ENCODE peak calls at places on chromosomes 2 and 18, in five cellular contexts. B, F, V, X and C are unnamed samples.

GRCh38 chr2:181573140-181573736 is 83.7 kb downstream of the CERKL start:
- DNase-seq in B (peak), V (no peak), X (peak), F (peak), C (no peak)

GRCh38 chr2:148013879-148014278 is 6.7 kb downstream of the ORC4 start:
- DNase-seq in X (no peak), V (no peak), F (no peak), B (no peak), C (no peak)

GRCh38 chr18:79011300-79011870 is 31.8 kb downstream of the SALL3 start:
- DNase-seq in V (no peak), X (no peak), B (no peak), F (no peak), C (no peak)

GRCh38 chr2:86610871-86611270 is 12.8 kb downstream of the RNF103 start:
- DNase-seq in B (no peak), F (no peak), V (no peak), X (no peak), C (no peak)

GRCh38 chr2:127032601-127033000 is 74.4 kb downstream of the BIN1 start:
- DNase-seq in V (no peak), X (no peak), F (peak), B (no peak), C (no peak)

GRCh38 chr2:25894135-25894830 is 16.0 kb upstream of the ASXL2 start:
- DNase-seq in B (no peak), X (no peak), F (no peak), V (peak), C (no peak)

GRCh38 chr2:170013802-170014551 is 164.0 kb upstream of the MYO3B start:
- DNase-seq in B (peak), V (no peak), F (no peak), X (peak), C (no peak)

GRCh38 chr2:223786943-223787342 is 50.4 kb downstream of the AP1S3 start:
- DNase-seq in B (no peak), F (no peak), X (no peak), V (no peak), C (no peak)

GRCh38 chr2:86073225-86073624 is 32.5 kb downstream of the POLR1A start:
- DNase-seq in V (no peak), F (no peak), X (no peak), B (no peak), C (no peak)

GRCh38 chr2:203799905-203800304 is 67.7 kb upstream of the CTLA4 start:
- DNase-seq in X (no peak), B (no peak), V (no peak), F (no peak), C (peak)

GRCh38 chr2:63665806-63666205 is 77.0 kb downstream of the MDH1 start:
- DNase-seq in V (no peak), B (no peak), F (peak), X (no peak), C (no peak)

GRCh38 chr2:15040429-15041084 is 408.0 kb downstream of the LRATD1 start:
- DNase-seq in F (no peak), X (no peak), B (no peak), V (no peak), C (no peak)

GRCh38 chr18:6660334-6660733 is 69.2 kb upstream of the ARHGAP28 start:
- DNase-seq in V (no peak), F (peak), X (no peak), B (no peak), C (no peak)

GRCh38 chr2:11976090-11976489 is 229.7 kb downstream of the LPIN1 start:
- DNase-seq in B (no peak), X (no peak), V (no peak), F (no peak), C (no peak)

GRCh38 chr18:60067426-60068210 is 167.8 kb downstream of the PMAIP1 start:
- DNase-seq in X (peak), V (no peak), F (no peak), B (peak), C (no peak)

GRCh38 chr2:163878718-163879117 is 142.9 kb upstream of the FIGN start:
- DNase-seq in X (peak), V (no peak), F (no peak), B (peak), C (no peak)

GRCh38 chr2:43054367-43054766 is 172.0 kb downstream of the ZFP36L2 start:
- DNase-seq in B (no peak), V (no peak), F (no peak), X (no peak), C (no peak)

GRCh38 chr2:235848055-235848454 is 320.1 kb downstream of the GBX2 start:
- DNase-seq in V (no peak), F (no peak), B (no peak), X (no peak), C (no peak)

GRCh38 chr2:227057060-227057459 is 106.9 kb downstream of the COL4A4 start:
- DNase-seq in B (no peak), F (no peak), X (no peak), V (no peak), C (no peak)

GRCh38 chr2:104538082-104538481 is 315.8 kb upstream of the POU3F3 start:
- DNase-seq in B (no peak), F (no peak), V (no peak), X (no peak), C (no peak)

GRCh38 chr2:45004569-45005181 is 4.6 kb downstream of the SIX2 start:
- DNase-seq in F (no peak), V (no peak), B (no peak), X (peak), C (no peak)

GRCh38 chr2:211609127-211609526 is 929.5 kb downstream of the ERBB4 start:
- DNase-seq in X (no peak), V (no peak), B (no peak), F (no peak), C (no peak)

GRCh38 chr18:3538954-3539617 is 89.1 kb downstream of the TGIF1 start:
- DNase-seq in X (no peak), V (no peak), F (peak), B (no peak), C (no peak)

GRCh38 chr18:48623468-48624220 is 84.8 kb downstream of the CTIF start:
- DNase-seq in X (no peak), B (no peak), V (no peak), F (peak), C (no peak)

GRCh38 chr2:70556608-70557007 is 3.0 kb upstream of the TGFA start:
- DNase-seq in V (no peak), B (no peak), F (no peak), X (no peak), C (no peak)

GRCh38 chr2:70553584-70554337 is at the start of gene TGFA:
- DNase-seq in F (peak), B (peak), X (peak), V (peak), C (peak)

GRCh38 chr2:70552501-70553333 is 909 bp downstream of the TGFA start:
- DNase-seq in V (no peak), F (no peak), B (peak), X (peak), C (no peak)

GRCh38 chr2:70553334-70553583 is 367 bp downstream of the TGFA start:
- DNase-seq in V (no peak), F (no peak), X (no peak), B (no peak), C (no peak)

GRCh38 chr2:70554338-70554892 is 789 bp upstream of the TGFA start:
- DNase-seq in F (no peak), B (no peak), V (no peak), X (no peak), C (no peak)
- H3K4me3 ChIP-seq in F (peak), B (peak), V (peak), X (peak), C (no peak)

GRCh38 chr2:219060821-219061791 is at the start of gene IHH:
- DNase-seq in V (no peak), X (peak), F (peak), B (no peak), C (no peak)
- H3K4me3 ChIP-seq in V (peak), X (peak), F (no peak), B (peak), C (no peak)

GRCh38 chr2:19357383-19358241 is 811 bp downstream of the OSR1 start:
- DNase-seq in V (peak), F (peak), B (no peak), X (peak), C (no peak)
- H3K4me3 ChIP-seq in V (peak), F (peak), B (peak), X (peak), C (no peak)

GRCh38 chr2:201698588-201699226 is at the start of gene MPP4:
- DNase-seq in V (no peak), X (no peak), B (no peak), F (peak), C (no peak)
- H3K4me3 ChIP-seq in V (no peak), X (no peak), B (no peak), F (peak), C (no peak)

GRCh38 chr2:96952976-96953610 is 33.3 kb downstream of the FAM178B start:
- DNase-seq in V (no peak), X (no peak), F (peak), B (no peak), C (no peak)
- H3K4me3 ChIP-seq in V (no peak), X (no peak), F (peak), B (no peak), C (no peak)

GRCh38 chr2:98734157-98734556 is 3.2 kb upstream of the MGAT4A start:
- DNase-seq in B (no peak), F (no peak), V (no peak), X (no peak), C (no peak)
- H3K4me3 ChIP-seq in B (no peak), F (no peak), V (no peak), X (no peak), C (no peak)

DNA sequence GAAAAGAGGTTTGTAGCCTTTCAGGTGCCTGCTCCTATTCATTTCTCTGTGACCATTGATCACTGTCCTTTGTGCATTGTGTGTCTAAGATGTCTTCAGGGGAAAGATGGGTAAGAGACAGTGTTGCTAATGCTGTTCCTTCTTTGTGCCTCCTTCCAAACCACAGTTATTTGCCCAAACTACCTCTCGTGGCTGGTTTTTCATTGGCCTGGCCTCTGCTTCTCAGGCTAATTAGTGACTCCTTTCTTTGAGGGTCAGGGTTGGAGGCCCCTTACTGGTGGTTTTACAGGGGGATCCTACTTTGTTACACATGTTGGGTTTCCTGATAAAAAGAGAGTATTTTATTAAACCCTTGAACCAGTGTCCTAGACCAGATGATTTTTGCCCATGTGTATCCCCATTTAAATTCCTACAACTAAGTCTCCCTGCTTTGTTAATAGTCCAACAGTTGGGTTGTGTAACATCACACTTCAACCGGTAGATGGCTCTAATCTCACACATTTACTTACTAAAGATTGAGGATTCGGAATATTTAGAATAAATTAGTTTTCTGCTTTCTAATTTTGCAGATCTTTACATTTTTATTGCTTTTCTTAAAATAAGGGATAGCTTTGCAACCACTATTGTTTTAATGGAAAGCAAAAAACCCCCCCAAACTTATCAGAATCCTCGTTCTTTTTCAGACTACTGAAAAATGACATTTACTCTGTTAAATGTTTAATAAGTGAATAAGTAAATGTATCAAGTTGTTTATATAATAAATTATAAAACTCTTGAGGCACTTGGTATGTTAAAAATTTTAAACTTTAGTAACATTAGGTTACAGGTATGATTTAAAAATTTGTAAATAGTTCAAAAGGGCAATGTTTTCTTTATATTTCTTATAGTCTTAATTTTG is 2.4 kb downstream of the MARS2 start:
- DNase-seq in B (no peak), V (no peak), F (peak), X (peak), C (no peak)
- H3K4me3 ChIP-seq in B (peak), V (peak), F (peak), X (peak), C (peak)

GRCh38 chr2:46393865-46394264 is 85.5 kb upstream of the TMEM247 start:
- DNase-seq in F (no peak), X (no peak), V (no peak), B (no peak), C (no peak)

GRCh38 chr2:46392561-46393351 is 86.6 kb upstream of the TMEM247 start:
- DNase-seq in V (no peak), X (no peak), F (no peak), B (no peak), C (no peak)

GRCh38 chr2:46393352-46393820 is 86.0 kb upstream of the TMEM247 start:
- DNase-seq in V (no peak), F (no peak), B (no peak), X (no peak), C (no peak)

GRCh38 chr2:46390901-46391395 is 88.4 kb upstream of the TMEM247 start:
- DNase-seq in V (no peak), B (no peak), F (no peak), X (no peak), C (no peak)

GRCh38 chr2:46394649-46395510 is 84.5 kb upstream of the TMEM247 start:
- DNase-seq in V (no peak), B (no peak), X (no peak), F (no peak), C (no peak)
- H3K4me3 ChIP-seq in V (no peak), B (no peak), X (no peak), F (no peak), C (no peak)

GRCh38 chr2:174596994-174597346 is 634 bp downstream of the WIPF1 start:
- DNase-seq in X (no peak), F (no peak), B (no peak), V (no peak), C (no peak)
- H3K4me3 ChIP-seq in X (no peak), F (peak), B (no peak), V (peak), C (peak)